ENCODE peak calls at places on chromosome 22, in six cellular contexts. M is NB4, S is endothelial cell of umbilical vein, C is uterus, Z is IMR-90, E is K562. H is an unnamed sample.

GRCh38 chr22:19109198-19110063 is 12.8 kb downstream of the DGCR2 start:
- DNase-seq in M (peak), S (peak), C (no peak), Z (peak), E (peak), H (no peak)

GRCh38 chr22:24141586-24141985 is 39.7 kb upstream of the SUSD2 start:
- DNase-seq in M (no peak), S (no peak), C (no peak), Z (peak), E (no peak), H (peak)

GRCh38 chr22:26086359-26086758 is 82.9 kb upstream of the SEZ6L start:
- DNase-seq in M (peak), S (no peak), C (no peak), Z (no peak), E (no peak), H (no peak)

GRCh38 chr22:22720201-22720723 is 75.8 kb downstream of the GGTLC2 start:
- DNase-seq in M (peak), S (peak), C (no peak), Z (peak), E (peak), H (no peak)

GRCh38 chr22:34886812-34887211 is 179.1 kb upstream of the ISX start:
- DNase-seq in M (no peak), S (no peak), C (no peak), Z (no peak), E (no peak), H (no peak)

GRCh38 chr22:23832226-23833016 is 6.4 kb downstream of the DERL3 start:
- DNase-seq in M (no peak), S (no peak), C (no peak), Z (no peak), E (no peak), H (no peak)

GRCh38 chr22:25759825-25760231 is 17.8 kb downstream of the MYO18B start:
- DNase-seq in M (peak), S (peak), C (no peak), Z (peak), E (peak), H (peak)

GRCh38 chr22:25758316-25758715 is 16.3 kb downstream of the MYO18B start:
- DNase-seq in M (no peak), S (no peak), C (no peak), Z (no peak), E (no peak), H (no peak)

GRCh38 chr22:44224166-44224565 is 43.4 kb downstream of the PARVG start:
- DNase-seq in M (no peak), S (no peak), C (no peak), Z (no peak), E (no peak), H (no peak)

GRCh38 chr22:17264321-17265052 is 45.3 kb upstream of the ADA2 start:
- DNase-seq in M (no peak), S (no peak), C (peak), Z (peak), E (no peak), H (no peak)

GRCh38 chr22:31630331-31631329 is 31.4 kb downstream of the PISD start:
- DNase-seq in M (peak), S (peak), C (peak), Z (peak), E (peak), H (peak)

GRCh38 chr22:20431520-20432237 is 5.9 kb downstream of the SCARF2 start:
- DNase-seq in M (no peak), S (no peak), C (no peak), Z (no peak), E (peak), H (no peak)

GRCh38 chr22:20437253-20438065 is at the start of gene SCARF2:
- DNase-seq in M (no peak), S (peak), C (peak), Z (peak), E (no peak), H (no peak)

GRCh38 chr22:44488354-44488753 is 9.7 kb downstream of the RTL6 start:
- DNase-seq in M (no peak), S (no peak), C (no peak), Z (no peak), E (no peak), H (no peak)

GRCh38 chr22:20058989-20059770 is 20.9 kb upstream of the DGCR8 start:
- DNase-seq in M (no peak), S (no peak), C (no peak), Z (no peak), E (peak), H (no peak)

GRCh38 chr22:48574776-48575566 is 1252.7 kb downstream of the BRD1 start:
- DNase-seq in M (no peak), S (no peak), C (no peak), Z (no peak), E (no peak), H (no peak)

GRCh38 chr22:21898354-21898896 is 31.0 kb upstream of the MAPK1 start:
- DNase-seq in M (no peak), S (no peak), C (no peak), Z (no peak), E (no peak), H (no peak)

GRCh38 chr22:19882446-19883381 is 28.0 kb upstream of the GNB1L start:
- DNase-seq in M (no peak), S (no peak), C (peak), Z (no peak), E (no peak), H (no peak)

GRCh38 chr22:25564979-25565677 is 653 bp downstream of the GRK3 start:
- DNase-seq in M (peak), S (peak), C (peak), Z (no peak), E (no peak), H (no peak)

GRCh38 chr22:47131611-47132427 is 369.4 kb downstream of the TBC1D22A start:
- DNase-seq in M (no peak), S (no peak), C (no peak), Z (no peak), E (no peak), H (no peak)

GRCh38 chr22:19180740-19181410 is 2.3 kb upstream of the SLC25A1 start:
- DNase-seq in M (no peak), S (no peak), C (no peak), Z (no peak), E (no peak), H (no peak)

GRCh38 chr22:30235687-30236170 is 10.8 kb downstream of the LIF start:
- DNase-seq in M (no peak), S (no peak), C (no peak), Z (peak), E (no peak), H (peak)

GRCh38 chr22:17606472-17606871 is 22.1 kb downstream of the ATP6V1E1 start:
- DNase-seq in M (no peak), S (no peak), C (no peak), Z (peak), E (no peak), H (no peak)

GRCh38 chr22:47092896-47093311 is 330.5 kb downstream of the TBC1D22A start:
- DNase-seq in M (no peak), S (no peak), C (no peak), Z (peak), E (no peak), H (no peak)

GRCh38 chr22:23113847-23114720 is 27.7 kb downstream of the RSPH14 start:
- DNase-seq in M (no peak), S (no peak), C (no peak), Z (no peak), E (peak), H (no peak)

GRCh38 chr22:27270818-27271510 is 530.6 kb downstream of the MN1 start:
- DNase-seq in M (no peak), S (no peak), C (no peak), Z (no peak), E (no peak), H (no peak)

GRCh38 chr22:30038219-30038618 is 42.0 kb upstream of the HORMAD2 start:
- DNase-seq in M (no peak), S (peak), C (peak), Z (peak), E (no peak), H (no peak)

GRCh38 chr22:42720263-42721044 is at the start of gene A4GALT:
- DNase-seq in M (no peak), S (no peak), C (no peak), Z (no peak), E (no peak), H (no peak)

GRCh38 chr22:39316440-39317083 is 2.9 kb downstream of the RPL3 start:
- DNase-seq in M (peak), S (peak), C (peak), Z (peak), E (peak), H (peak)
- TF ChIP-seq POLR2A in M (no peak), S (peak), C (no peak), Z (peak), E (no peak), H (no peak)

GRCh38 chr22:39241632-39242388 is 3.0 kb downstream of the PDGFB start:
- DNase-seq in M (no peak), S (no peak), C (no peak), Z (no peak), E (no peak), H (no peak)

GRCh38 chr22:39239561-39240423 is 5.0 kb downstream of the PDGFB start:
- DNase-seq in M (no peak), S (no peak), C (no peak), Z (no peak), E (no peak), H (no peak)

GRCh38 chr22:39242389-39242808 is 2.4 kb downstream of the PDGFB start:
- DNase-seq in M (no peak), S (no peak), C (no peak), Z (no peak), E (peak), H (no peak)

GRCh38 chr22:39242809-39243442 is 1.9 kb downstream of the PDGFB start:
- DNase-seq in M (no peak), S (no peak), C (no peak), Z (no peak), E (no peak), H (no peak)

GRCh38 chr22:39240841-39241631 is 3.7 kb downstream of the PDGFB start:
- DNase-seq in M (no peak), S (peak), C (no peak), Z (no peak), E (peak), H (no peak)
- TF ChIP-seq POLR2A in M (no peak), S (peak), C (no peak), Z (no peak), E (no peak), H (no peak)

GRCh38 chr22:41177626-41178424 is 27.3 kb upstream of the L3MBTL2 start:
- DNase-seq in M (no peak), S (no peak), C (no peak), Z (no peak), E (no peak), H (no peak)
- TF ChIP-seq POLR2A in M (no peak), S (no peak), C (no peak), Z (no peak), E (no peak), H (no peak)

GRCh38 chr22:45977003-45977395 is at the start of gene WNT7B:
- DNase-seq in M (peak), S (no peak), C (no peak), Z (no peak), E (no peak), H (no peak)
- TF ChIP-seq POLR2A in M (no peak), S (no peak), C (no peak), Z (no peak), E (no peak), H (no peak)

GRCh38 chr22:49963647-49964026 is 3.1 kb downstream of the PIM3 start:
- DNase-seq in M (no peak), S (no peak), C (peak), Z (no peak), E (no peak), H (no peak)

GRCh38 chr22:49965291-49966040 is 4.9 kb downstream of the PIM3 start:
- DNase-seq in M (no peak), S (no peak), C (peak), Z (no peak), E (no peak), H (no peak)

GRCh38 chr22:49966041-49966715 is 5.6 kb downstream of the PIM3 start:
- DNase-seq in M (no peak), S (no peak), C (peak), Z (no peak), E (no peak), H (no peak)

GRCh38 chr22:49964136-49964492 is 3.5 kb downstream of the PIM3 start:
- DNase-seq in M (no peak), S (no peak), C (peak), Z (no peak), E (no peak), H (no peak)

GRCh38 chr22:49964493-49965290 is 4.1 kb downstream of the PIM3 start:
- DNase-seq in M (no peak), S (no peak), C (peak), Z (no peak), E (no peak), H (no peak)
- TF ChIP-seq POLR2A in M (no peak), S (peak), C (no peak), Z (no peak), E (no peak), H (no peak)

GRCh38 chr22:36198936-36199616 is 2.5 kb downstream of the APOL4 start:
- DNase-seq in M (no peak), S (no peak), C (no peak), Z (no peak), E (no peak), H (no peak)
- TF ChIP-seq POLR2A in M (no peak), S (no peak), C (no peak), Z (no peak), E (no peak), H (no peak)

GRCh38 chr22:39311592-39312400 is 7.6 kb downstream of the RPL3 start:
- DNase-seq in M (peak), S (no peak), C (no peak), Z (no peak), E (peak), H (no peak)
- TF ChIP-seq POLR2A in M (no peak), S (peak), C (no peak), Z (peak), E (peak), H (no peak)

GRCh38 chr22:45608763-45609180 is 62.9 kb upstream of the ATXN10 start:
- DNase-seq in M (peak), S (no peak), C (no peak), Z (peak), E (no peak), H (peak)
- TF ChIP-seq POLR2A in M (no peak), S (no peak), C (no peak), Z (no peak), E (no peak), H (no peak)

GRCh38 chr22:36409911-36410756 is 22.4 kb upstream of the MYH9 start:
- DNase-seq in M (no peak), S (peak), C (peak), Z (no peak), E (peak), H (no peak)
- TF ChIP-seq POLR2A in M (no peak), S (no peak), C (peak), Z (no peak), E (no peak), H (no peak)

GRCh38 chr22:38397189-38398097 is 57.6 kb downstream of the KCNJ4 start:
- DNase-seq in M (peak), S (peak), C (peak), Z (no peak), E (no peak), H (no peak)
- TF ChIP-seq POLR2A in M (no peak), S (no peak), C (no peak), Z (no peak), E (no peak), H (no peak)